ENCODE peak calls at places on chromosomes 13 and 19, in four cellular contexts. One of them, this sample, is unnamed.

GRCh38 chr13:41458187-41458938 is 1.0 kb downstream of the RGCC start:
- DNase-seq in fibroblast of mammary gland: no peak
- DNase-seq in thoracic aorta: no peak
- DNase-seq in retinal pigment epithelial cell: no peak
- DNase-seq in this sample: no peak

GRCh38 chr19:35040826-35041547 is 534 bp upstream of the HPN start:
- DNase-seq in fibroblast of mammary gland: no peak
- DNase-seq in retinal pigment epithelial cell: no peak
- DNase-seq in thoracic aorta: peak
- DNase-seq in this sample: no peak

GRCh38 chr19:40862785-40863184 is 12.5 kb upstream of the CYP2A6 start:
- DNase-seq in fibroblast of mammary gland: peak
- DNase-seq in thoracic aorta: no peak
- DNase-seq in retinal pigment epithelial cell: no peak
- DNase-seq in this sample: peak

GRCh38 chr13:24271611-24272451 is 37.5 kb upstream of the C1QTNF9 start:
- DNase-seq in thoracic aorta: no peak
- DNase-seq in fibroblast of mammary gland: peak
- DNase-seq in retinal pigment epithelial cell: peak
- DNase-seq in this sample: no peak

GRCh38 chr13:21287331-21287907 is 111.0 kb downstream of the MRPL57 start:
- DNase-seq in fibroblast of mammary gland: no peak
- DNase-seq in thoracic aorta: no peak
- DNase-seq in retinal pigment epithelial cell: no peak
- DNase-seq in this sample: no peak

GRCh38 chr13:94459116-94459515 is 20.4 kb downstream of the DCT start:
- DNase-seq in fibroblast of mammary gland: no peak
- DNase-seq in thoracic aorta: no peak
- DNase-seq in retinal pigment epithelial cell: no peak
- DNase-seq in this sample: no peak

GRCh38 chr19:55563261-55563690 is 17.4 kb downstream of the ZNF579 start:
- DNase-seq in fibroblast of mammary gland: no peak
- DNase-seq in retinal pigment epithelial cell: peak
- DNase-seq in thoracic aorta: no peak
- DNase-seq in this sample: no peak

GRCh38 chr19:28905996-28906395 is 307.0 kb downstream of the UQCRFS1 start:
- DNase-seq in retinal pigment epithelial cell: no peak
- DNase-seq in thoracic aorta: no peak
- DNase-seq in fibroblast of mammary gland: peak
- DNase-seq in this sample: peak

GRCh38 chr13:30907167-30907761 is 1.2 kb downstream of the MEDAG start:
- DNase-seq in retinal pigment epithelial cell: no peak
- DNase-seq in fibroblast of mammary gland: peak
- DNase-seq in thoracic aorta: no peak
- DNase-seq in this sample: no peak

GRCh38 chr19:16111909-16112752 is 442 bp downstream of the RAB8A start:
- DNase-seq in fibroblast of mammary gland: no peak
- DNase-seq in retinal pigment epithelial cell: no peak
- DNase-seq in thoracic aorta: no peak
- DNase-seq in this sample: no peak

GRCh38 chr13:98846521-98846920 is 94.0 kb upstream of the SLC15A1 start:
- DNase-seq in thoracic aorta: no peak
- DNase-seq in fibroblast of mammary gland: no peak
- DNase-seq in retinal pigment epithelial cell: no peak
- DNase-seq in this sample: no peak

GRCh38 chr19:30626567-30626966 is 254.4 kb downstream of the ZNF536 start:
- DNase-seq in fibroblast of mammary gland: no peak
- DNase-seq in thoracic aorta: no peak
- DNase-seq in retinal pigment epithelial cell: no peak
- DNase-seq in this sample: no peak

GRCh38 chr19:30625947-30626346 is 253.8 kb downstream of the ZNF536 start:
- DNase-seq in thoracic aorta: no peak
- DNase-seq in retinal pigment epithelial cell: no peak
- DNase-seq in fibroblast of mammary gland: no peak
- DNase-seq in this sample: no peak

GRCh38 chr19:30620354-30620753 is 248.2 kb downstream of the ZNF536 start:
- DNase-seq in fibroblast of mammary gland: no peak
- DNase-seq in retinal pigment epithelial cell: no peak
- DNase-seq in thoracic aorta: no peak
- DNase-seq in this sample: no peak

GRCh38 chr19:30622276-30622675 is 250.1 kb downstream of the ZNF536 start:
- DNase-seq in fibroblast of mammary gland: no peak
- DNase-seq in thoracic aorta: no peak
- DNase-seq in retinal pigment epithelial cell: no peak
- DNase-seq in this sample: no peak

DNA sequence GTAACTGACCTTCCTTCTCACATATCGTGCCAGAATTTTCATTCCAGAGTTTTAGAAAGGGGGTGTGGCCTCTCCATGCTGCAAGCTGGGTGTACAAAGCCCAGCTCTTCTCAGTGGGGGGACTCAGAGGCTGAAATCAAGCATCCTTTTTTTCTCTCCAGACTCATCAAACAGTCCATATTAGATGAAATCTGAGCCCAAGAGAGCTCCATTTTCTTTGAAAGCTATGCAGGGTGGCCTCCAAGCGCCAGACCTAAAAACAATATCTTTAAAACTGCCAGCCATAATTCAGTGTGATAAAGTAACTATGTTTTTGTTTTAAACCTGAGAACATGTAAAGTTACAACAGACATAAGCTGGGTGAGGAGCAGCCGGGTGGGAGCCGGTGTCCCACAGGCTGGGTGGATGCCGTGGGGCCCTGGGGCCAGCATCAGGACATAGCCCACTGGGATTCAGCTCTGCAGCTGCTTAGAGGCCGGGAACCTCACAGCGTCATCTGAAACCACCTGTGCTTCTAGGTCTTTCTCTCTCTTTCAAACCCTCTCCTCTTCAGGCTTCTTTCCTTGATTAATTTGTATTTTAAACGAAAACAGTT is 249.2 kb downstream of the ZNF536 start:
- DNase-seq in retinal pigment epithelial cell: no peak
- DNase-seq in fibroblast of mammary gland: no peak
- DNase-seq in thoracic aorta: no peak
- DNase-seq in this sample: no peak
- H3K4me3 ChIP-seq in retinal pigment epithelial cell: no peak
- H3K4me3 ChIP-seq in fibroblast of mammary gland: no peak
- H3K4me3 ChIP-seq in thoracic aorta: no peak
- H3K4me3 ChIP-seq in this sample: no peak

GRCh38 chr13:113432509-113433270 is 20.6 kb downstream of the ADPRHL1 start:
- DNase-seq in thoracic aorta: no peak
- DNase-seq in fibroblast of mammary gland: no peak
- DNase-seq in retinal pigment epithelial cell: no peak
- DNase-seq in this sample: no peak
- H3K4me3 ChIP-seq in thoracic aorta: no peak
- H3K4me3 ChIP-seq in fibroblast of mammary gland: no peak
- H3K4me3 ChIP-seq in retinal pigment epithelial cell: no peak
- H3K4me3 ChIP-seq in this sample: no peak

DNA sequence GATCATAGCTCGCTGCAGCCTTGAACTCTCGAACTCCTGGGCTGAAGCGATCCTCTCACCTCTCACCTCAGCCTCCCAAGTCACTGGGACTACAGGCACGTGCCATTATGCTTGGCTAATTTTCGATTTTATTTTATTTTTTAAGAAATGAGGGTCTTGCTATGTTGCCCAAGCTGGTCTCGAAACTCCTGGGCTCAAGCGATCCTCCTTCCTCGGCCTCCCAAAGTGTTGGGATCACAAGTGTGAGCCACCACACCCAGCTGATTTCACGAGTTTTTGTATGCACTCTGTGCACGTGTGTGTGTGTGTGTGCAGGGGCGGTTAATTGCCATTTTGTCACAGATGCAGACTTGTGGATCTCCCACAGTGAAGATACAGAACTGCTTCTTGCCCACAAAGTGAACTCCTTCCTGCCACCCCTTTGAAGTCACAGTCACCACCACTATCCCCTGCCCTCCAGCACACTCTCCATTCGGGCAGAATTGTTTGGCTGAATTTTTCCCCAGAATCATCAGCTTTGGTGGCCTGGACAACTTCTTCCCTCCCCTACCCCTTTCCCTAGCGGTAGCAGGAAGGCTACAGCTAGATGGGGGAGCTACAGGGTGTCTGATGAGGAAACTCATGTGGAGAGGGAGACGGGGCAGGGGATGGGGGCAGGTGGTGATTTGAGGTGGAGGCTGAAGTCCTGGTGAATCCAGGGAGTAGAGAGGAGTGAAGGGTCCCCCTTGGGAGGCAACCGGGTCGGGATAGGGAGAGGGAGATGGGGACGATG is 59.6 kb downstream of the CELF5 start:
- DNase-seq in retinal pigment epithelial cell: no peak
- DNase-seq in fibroblast of mammary gland: no peak
- DNase-seq in thoracic aorta: no peak
- DNase-seq in this sample: no peak
- H3K4me3 ChIP-seq in retinal pigment epithelial cell: no peak
- H3K4me3 ChIP-seq in fibroblast of mammary gland: no peak
- H3K4me3 ChIP-seq in thoracic aorta: no peak
- H3K4me3 ChIP-seq in this sample: no peak

DNA sequence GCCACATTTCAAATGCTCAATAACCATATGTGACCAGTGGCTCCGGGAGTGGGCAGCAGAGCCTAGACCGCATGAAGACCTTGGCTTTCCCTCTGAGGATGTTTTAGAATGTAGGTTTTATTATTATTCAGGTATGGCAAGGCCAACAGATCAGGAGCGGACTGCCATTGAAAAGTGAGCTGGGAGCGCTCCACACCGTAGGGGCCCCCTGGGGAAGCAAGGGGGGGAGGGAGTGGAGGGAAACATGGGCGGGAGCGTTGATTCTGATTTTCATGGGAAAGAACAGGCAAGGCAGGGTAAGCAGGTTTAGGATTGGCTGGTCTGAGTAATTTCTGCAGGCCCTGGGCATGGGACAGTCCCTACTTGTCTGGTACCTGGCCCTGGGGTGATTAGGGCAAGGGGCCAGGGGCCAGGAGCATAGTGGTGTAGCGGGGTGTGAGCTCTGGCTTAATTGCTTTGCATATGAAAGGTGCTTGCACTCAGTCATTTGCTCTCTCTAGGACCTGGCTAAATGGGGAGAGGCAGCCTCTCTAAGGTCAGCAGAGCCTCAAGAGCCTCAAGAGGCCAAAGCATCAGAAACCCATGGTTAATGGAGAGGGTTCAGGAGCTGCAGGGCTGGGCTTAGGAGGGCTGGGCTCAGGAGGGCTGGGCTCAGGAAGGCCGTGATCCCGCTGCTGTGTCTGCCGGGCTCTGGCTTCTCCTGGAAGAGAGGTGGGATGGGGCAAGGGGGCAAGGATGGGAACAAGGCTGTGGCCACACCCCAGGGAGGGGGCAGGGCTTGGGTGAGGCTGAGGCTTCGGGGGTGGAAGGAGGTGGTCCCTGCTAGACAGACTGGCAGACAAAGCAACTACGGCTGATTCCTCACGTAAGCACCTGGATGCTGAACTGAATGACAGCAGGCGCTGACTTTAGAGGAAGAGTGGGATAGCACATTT is 82.0 kb upstream of the WASF3 start:
- DNase-seq in retinal pigment epithelial cell: no peak
- DNase-seq in thoracic aorta: no peak
- DNase-seq in fibroblast of mammary gland: no peak
- DNase-seq in this sample: no peak
- H3K4me3 ChIP-seq in retinal pigment epithelial cell: no peak
- H3K4me3 ChIP-seq in thoracic aorta: peak
- H3K4me3 ChIP-seq in fibroblast of mammary gland: peak
- H3K4me3 ChIP-seq in this sample: no peak

GRCh38 chr19:48717059-48717395 is 2.5 kb downstream of the MAMSTR start:
- DNase-seq in thoracic aorta: no peak
- DNase-seq in fibroblast of mammary gland: peak
- DNase-seq in retinal pigment epithelial cell: no peak
- DNase-seq in this sample: no peak

GRCh38 chr19:48714759-48715261 is 4.7 kb downstream of the MAMSTR start:
- DNase-seq in thoracic aorta: no peak
- DNase-seq in fibroblast of mammary gland: no peak
- DNase-seq in retinal pigment epithelial cell: no peak
- DNase-seq in this sample: no peak

GRCh38 chr19:48715681-48716171 is 3.8 kb downstream of the MAMSTR start:
- DNase-seq in thoracic aorta: no peak
- DNase-seq in fibroblast of mammary gland: peak
- DNase-seq in retinal pigment epithelial cell: no peak
- DNase-seq in this sample: no peak

GRCh38 chr19:48713864-48714755 is 5.4 kb downstream of the MAMSTR start:
- DNase-seq in retinal pigment epithelial cell: peak
- DNase-seq in thoracic aorta: peak
- DNase-seq in fibroblast of mammary gland: peak
- DNase-seq in this sample: peak

GRCh38 chr19:48715276-48715675 is 4.2 kb downstream of the MAMSTR start:
- DNase-seq in retinal pigment epithelial cell: no peak
- DNase-seq in thoracic aorta: no peak
- DNase-seq in fibroblast of mammary gland: no peak
- DNase-seq in this sample: no peak
- H3K4me3 ChIP-seq in retinal pigment epithelial cell: no peak
- H3K4me3 ChIP-seq in thoracic aorta: peak
- H3K4me3 ChIP-seq in fibroblast of mammary gland: peak
- H3K4me3 ChIP-seq in this sample: peak

DNA sequence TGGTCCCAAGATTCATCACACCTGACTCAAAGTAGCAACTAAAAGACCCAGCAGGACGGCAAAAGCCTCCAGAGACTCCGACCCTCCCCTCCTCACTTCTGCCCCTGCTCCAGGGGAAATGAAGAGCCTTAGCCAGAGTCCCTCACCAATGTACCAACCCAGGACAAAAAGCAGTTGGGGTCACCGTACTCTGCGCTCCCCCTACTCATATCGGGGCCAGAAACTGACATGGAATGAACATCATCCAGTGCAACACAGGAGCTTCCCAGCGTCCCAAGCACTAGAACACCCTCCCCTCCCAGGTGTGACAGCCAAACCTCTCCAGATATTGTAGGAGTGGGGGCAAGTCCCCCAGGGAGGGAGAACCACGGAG is 1.7 kb downstream of the EEF2 start:
- DNase-seq in retinal pigment epithelial cell: no peak
- DNase-seq in thoracic aorta: no peak
- DNase-seq in fibroblast of mammary gland: no peak
- DNase-seq in this sample: no peak
- H3K4me3 ChIP-seq in retinal pigment epithelial cell: peak
- H3K4me3 ChIP-seq in thoracic aorta: peak
- H3K4me3 ChIP-seq in fibroblast of mammary gland: peak
- H3K4me3 ChIP-seq in this sample: peak

GRCh38 chr19:8269724-8270123 is 38.4 kb downstream of the CD320 start:
- DNase-seq in fibroblast of mammary gland: no peak
- DNase-seq in retinal pigment epithelial cell: no peak
- DNase-seq in thoracic aorta: no peak
- DNase-seq in this sample: no peak
- H3K4me3 ChIP-seq in fibroblast of mammary gland: no peak
- H3K4me3 ChIP-seq in retinal pigment epithelial cell: no peak
- H3K4me3 ChIP-seq in thoracic aorta: peak
- H3K4me3 ChIP-seq in this sample: no peak

This sample was measured in AG04449.